ENCODE peak calls at places on chromosomes 6 and 20, in seven cellular contexts. One of them, this sample, is unnamed.

GRCh38 chr20:62936996-62937352 is 973 bp upstream of the GID8 start:
- DNase-seq in uterus: no peak
- DNase-seq in HEK293T: no peak
- DNase-seq in SW 1271: peak
- DNase-seq in effector CD4-positive, alpha-beta T cell: no peak
- DNase-seq in iPS-NIHi11: no peak
- DNase-seq in stimulated activated CD8-positive, alpha-beta memory T cell treated with anti-CD3 and anti-CD28 coated beads, Interleukin-2, amount 100 ng/mL, for 48 hours: no peak
- DNase-seq in this sample: no peak

GRCh38 chr6:1479601-1480236 is 90.3 kb downstream of the FOXF2 start:
- DNase-seq in uterus: no peak
- DNase-seq in HEK293T: no peak
- DNase-seq in SW 1271: no peak
- DNase-seq in effector CD4-positive, alpha-beta T cell: no peak
- DNase-seq in iPS-NIHi11: no peak
- DNase-seq in stimulated activated CD8-positive, alpha-beta memory T cell treated with anti-CD3 and anti-CD28 coated beads, Interleukin-2, amount 100 ng/mL, for 48 hours: no peak
- DNase-seq in this sample: no peak

GRCh38 chr6:69868252-69868804 is 2.0 kb downstream of the COL19A1 start:
- DNase-seq in uterus: no peak
- DNase-seq in HEK293T: no peak
- DNase-seq in SW 1271: no peak
- DNase-seq in effector CD4-positive, alpha-beta T cell: no peak
- DNase-seq in iPS-NIHi11: no peak
- DNase-seq in stimulated activated CD8-positive, alpha-beta memory T cell treated with anti-CD3 and anti-CD28 coated beads, Interleukin-2, amount 100 ng/mL, for 48 hours: no peak
- DNase-seq in this sample: no peak

GRCh38 chr6:38114976-38115632 is 295.6 kb downstream of the ZFAND3 start:
- DNase-seq in uterus: no peak
- DNase-seq in HEK293T: no peak
- DNase-seq in SW 1271: no peak
- DNase-seq in effector CD4-positive, alpha-beta T cell: no peak
- DNase-seq in iPS-NIHi11: no peak
- DNase-seq in stimulated activated CD8-positive, alpha-beta memory T cell treated with anti-CD3 and anti-CD28 coated beads, Interleukin-2, amount 100 ng/mL, for 48 hours: no peak
- DNase-seq in this sample: no peak

GRCh38 chr6:18350271-18350670 is 36.9 kb upstream of the RNF144B start:
- DNase-seq in uterus: no peak
- DNase-seq in HEK293T: no peak
- DNase-seq in SW 1271: no peak
- DNase-seq in effector CD4-positive, alpha-beta T cell: no peak
- DNase-seq in iPS-NIHi11: no peak
- DNase-seq in stimulated activated CD8-positive, alpha-beta memory T cell treated with anti-CD3 and anti-CD28 coated beads, Interleukin-2, amount 100 ng/mL, for 48 hours: no peak
- DNase-seq in this sample: no peak

GRCh38 chr6:57068066-57068465 is 21.6 kb downstream of the KIAA1586 start:
- DNase-seq in uterus: no peak
- DNase-seq in HEK293T: no peak
- DNase-seq in SW 1271: no peak
- DNase-seq in effector CD4-positive, alpha-beta T cell: no peak
- DNase-seq in iPS-NIHi11: no peak
- DNase-seq in stimulated activated CD8-positive, alpha-beta memory T cell treated with anti-CD3 and anti-CD28 coated beads, Interleukin-2, amount 100 ng/mL, for 48 hours: no peak
- DNase-seq in this sample: no peak

GRCh38 chr6:7237653-7238190 is 75.3 kb downstream of the SSR1 start:
- DNase-seq in uterus: no peak
- DNase-seq in HEK293T: no peak
- DNase-seq in SW 1271: no peak
- DNase-seq in effector CD4-positive, alpha-beta T cell: no peak
- DNase-seq in iPS-NIHi11: no peak
- DNase-seq in stimulated activated CD8-positive, alpha-beta memory T cell treated with anti-CD3 and anti-CD28 coated beads, Interleukin-2, amount 100 ng/mL, for 48 hours: no peak
- DNase-seq in this sample: no peak

GRCh38 chr6:33323623-33323948 is 6.0 kb upstream of the ZBTB22 start:
- DNase-seq in uterus: no peak
- DNase-seq in HEK293T: no peak
- DNase-seq in SW 1271: no peak
- DNase-seq in effector CD4-positive, alpha-beta T cell: no peak
- DNase-seq in iPS-NIHi11: no peak
- DNase-seq in stimulated activated CD8-positive, alpha-beta memory T cell treated with anti-CD3 and anti-CD28 coated beads, Interleukin-2, amount 100 ng/mL, for 48 hours: no peak
- DNase-seq in this sample: no peak

GRCh38 chr20:5073154-5074049 is 46.4 kb downstream of the PCNA start:
- DNase-seq in uterus: peak
- DNase-seq in HEK293T: no peak
- DNase-seq in SW 1271: peak
- DNase-seq in effector CD4-positive, alpha-beta T cell: no peak
- DNase-seq in iPS-NIHi11: peak
- DNase-seq in stimulated activated CD8-positive, alpha-beta memory T cell treated with anti-CD3 and anti-CD28 coated beads, Interleukin-2, amount 100 ng/mL, for 48 hours: no peak
- DNase-seq in this sample: no peak

GRCh38 chr6:166540631-166541331 is 45.7 kb downstream of the RAMACL start:
- DNase-seq in uterus: no peak
- DNase-seq in HEK293T: no peak
- DNase-seq in SW 1271: no peak
- DNase-seq in effector CD4-positive, alpha-beta T cell: peak
- DNase-seq in iPS-NIHi11: no peak
- DNase-seq in stimulated activated CD8-positive, alpha-beta memory T cell treated with anti-CD3 and anti-CD28 coated beads, Interleukin-2, amount 100 ng/mL, for 48 hours: peak
- DNase-seq in this sample: peak

GRCh38 chr6:3151705-3152104 is 5.6 kb downstream of the TUBB2A start:
- DNase-seq in uterus: no peak
- DNase-seq in HEK293T: no peak
- DNase-seq in SW 1271: no peak
- DNase-seq in effector CD4-positive, alpha-beta T cell: no peak
- DNase-seq in iPS-NIHi11: no peak
- DNase-seq in stimulated activated CD8-positive, alpha-beta memory T cell treated with anti-CD3 and anti-CD28 coated beads, Interleukin-2, amount 100 ng/mL, for 48 hours: no peak
- DNase-seq in this sample: no peak

GRCh38 chr6:114007451-114007953 is 36.6 kb upstream of the HDAC2 start:
- DNase-seq in uterus: no peak
- DNase-seq in HEK293T: no peak
- DNase-seq in SW 1271: no peak
- DNase-seq in effector CD4-positive, alpha-beta T cell: no peak
- DNase-seq in iPS-NIHi11: no peak
- DNase-seq in stimulated activated CD8-positive, alpha-beta memory T cell treated with anti-CD3 and anti-CD28 coated beads, Interleukin-2, amount 100 ng/mL, for 48 hours: no peak
- DNase-seq in this sample: no peak

GRCh38 chr6:157244780-157245179 is 78.5 kb downstream of the TMEM242 start:
- DNase-seq in uterus: no peak
- DNase-seq in HEK293T: no peak
- DNase-seq in SW 1271: no peak
- DNase-seq in effector CD4-positive, alpha-beta T cell: no peak
- DNase-seq in iPS-NIHi11: no peak
- DNase-seq in stimulated activated CD8-positive, alpha-beta memory T cell treated with anti-CD3 and anti-CD28 coated beads, Interleukin-2, amount 100 ng/mL, for 48 hours: no peak
- DNase-seq in this sample: no peak

GRCh38 chr20:47699804-47700203 is 85.5 kb downstream of the SULF2 start:
- DNase-seq in uterus: no peak
- DNase-seq in HEK293T: no peak
- DNase-seq in SW 1271: no peak
- DNase-seq in effector CD4-positive, alpha-beta T cell: no peak
- DNase-seq in iPS-NIHi11: no peak
- DNase-seq in stimulated activated CD8-positive, alpha-beta memory T cell treated with anti-CD3 and anti-CD28 coated beads, Interleukin-2, amount 100 ng/mL, for 48 hours: no peak
- DNase-seq in this sample: no peak

GRCh38 chr6:139452176-139452876 is 77.9 kb upstream of the CITED2 start:
- DNase-seq in uterus: no peak
- DNase-seq in HEK293T: no peak
- DNase-seq in SW 1271: no peak
- DNase-seq in effector CD4-positive, alpha-beta T cell: no peak
- DNase-seq in iPS-NIHi11: no peak
- DNase-seq in stimulated activated CD8-positive, alpha-beta memory T cell treated with anti-CD3 and anti-CD28 coated beads, Interleukin-2, amount 100 ng/mL, for 48 hours: no peak
- DNase-seq in this sample: no peak

GRCh38 chr20:35226126-35226774 is at the start of gene MMP24:
- DNase-seq in uterus: no peak
- DNase-seq in HEK293T: no peak
- DNase-seq in SW 1271: no peak
- DNase-seq in effector CD4-positive, alpha-beta T cell: no peak
- DNase-seq in iPS-NIHi11: peak
- DNase-seq in stimulated activated CD8-positive, alpha-beta memory T cell treated with anti-CD3 and anti-CD28 coated beads, Interleukin-2, amount 100 ng/mL, for 48 hours: no peak
- DNase-seq in this sample: no peak

GRCh38 chr6:53673138-53673801 is 7.7 kb upstream of the KLHL31 start:
- DNase-seq in uterus: no peak
- DNase-seq in HEK293T: no peak
- DNase-seq in SW 1271: peak
- DNase-seq in effector CD4-positive, alpha-beta T cell: no peak
- DNase-seq in iPS-NIHi11: no peak
- DNase-seq in stimulated activated CD8-positive, alpha-beta memory T cell treated with anti-CD3 and anti-CD28 coated beads, Interleukin-2, amount 100 ng/mL, for 48 hours: no peak
- DNase-seq in this sample: no peak

GRCh38 chr6:113644861-113645575 is 212.1 kb upstream of the MARCKS start:
- DNase-seq in uterus: no peak
- DNase-seq in HEK293T: no peak
- DNase-seq in SW 1271: no peak
- DNase-seq in effector CD4-positive, alpha-beta T cell: no peak
- DNase-seq in iPS-NIHi11: no peak
- DNase-seq in stimulated activated CD8-positive, alpha-beta memory T cell treated with anti-CD3 and anti-CD28 coated beads, Interleukin-2, amount 100 ng/mL, for 48 hours: no peak
- DNase-seq in this sample: no peak

GRCh38 chr6:158707120-158707519 is 57.3 kb downstream of the SYTL3 start:
- DNase-seq in uterus: no peak
- DNase-seq in HEK293T: no peak
- DNase-seq in SW 1271: peak
- DNase-seq in effector CD4-positive, alpha-beta T cell: no peak
- DNase-seq in iPS-NIHi11: peak
- DNase-seq in stimulated activated CD8-positive, alpha-beta memory T cell treated with anti-CD3 and anti-CD28 coated beads, Interleukin-2, amount 100 ng/mL, for 48 hours: no peak
- DNase-seq in this sample: no peak

GRCh38 chr6:52325695-52326471 is 36.1 kb upstream of the PAQR8 start:
- DNase-seq in uterus: no peak
- DNase-seq in HEK293T: no peak
- DNase-seq in SW 1271: no peak
- DNase-seq in effector CD4-positive, alpha-beta T cell: no peak
- DNase-seq in iPS-NIHi11: peak
- DNase-seq in stimulated activated CD8-positive, alpha-beta memory T cell treated with anti-CD3 and anti-CD28 coated beads, Interleukin-2, amount 100 ng/mL, for 48 hours: no peak
- DNase-seq in this sample: no peak

GRCh38 chr20:46810442-46811327 is 84.0 kb upstream of the EYA2 start:
- DNase-seq in uterus: no peak
- DNase-seq in HEK293T: no peak
- DNase-seq in SW 1271: no peak
- DNase-seq in effector CD4-positive, alpha-beta T cell: no peak
- DNase-seq in iPS-NIHi11: no peak
- DNase-seq in stimulated activated CD8-positive, alpha-beta memory T cell treated with anti-CD3 and anti-CD28 coated beads, Interleukin-2, amount 100 ng/mL, for 48 hours: no peak
- DNase-seq in this sample: no peak

GRCh38 chr20:39108746-39109145 is 146.6 kb downstream of the DHX35 start:
- DNase-seq in uterus: no peak
- DNase-seq in HEK293T: no peak
- DNase-seq in SW 1271: peak
- DNase-seq in effector CD4-positive, alpha-beta T cell: no peak
- DNase-seq in iPS-NIHi11: no peak
- DNase-seq in stimulated activated CD8-positive, alpha-beta memory T cell treated with anti-CD3 and anti-CD28 coated beads, Interleukin-2, amount 100 ng/mL, for 48 hours: no peak
- DNase-seq in this sample: no peak

GRCh38 chr6:6588064-6588923 is at the start of gene LY86:
- DNase-seq in uterus: peak
- DNase-seq in HEK293T: no peak
- DNase-seq in SW 1271: no peak
- DNase-seq in effector CD4-positive, alpha-beta T cell: no peak
- DNase-seq in iPS-NIHi11: no peak
- DNase-seq in stimulated activated CD8-positive, alpha-beta memory T cell treated with anti-CD3 and anti-CD28 coated beads, Interleukin-2, amount 100 ng/mL, for 48 hours: no peak
- DNase-seq in this sample: peak

GRCh38 chr20:9909167-9909566 is 70.3 kb upstream of the PAK5 start:
- DNase-seq in uterus: no peak
- DNase-seq in HEK293T: no peak
- DNase-seq in SW 1271: no peak
- DNase-seq in effector CD4-positive, alpha-beta T cell: no peak
- DNase-seq in iPS-NIHi11: no peak
- DNase-seq in stimulated activated CD8-positive, alpha-beta memory T cell treated with anti-CD3 and anti-CD28 coated beads, Interleukin-2, amount 100 ng/mL, for 48 hours: no peak
- DNase-seq in this sample: no peak

GRCh38 chr6:162900503-162900902 is 172.7 kb downstream of the PACRG start:
- DNase-seq in uterus: no peak
- DNase-seq in HEK293T: no peak
- DNase-seq in SW 1271: no peak
- DNase-seq in effector CD4-positive, alpha-beta T cell: no peak
- DNase-seq in iPS-NIHi11: no peak
- DNase-seq in stimulated activated CD8-positive, alpha-beta memory T cell treated with anti-CD3 and anti-CD28 coated beads, Interleukin-2, amount 100 ng/mL, for 48 hours: no peak
- DNase-seq in this sample: no peak

GRCh38 chr20:39216195-39216594 is 254.1 kb downstream of the DHX35 start:
- DNase-seq in uterus: no peak
- DNase-seq in HEK293T: no peak
- DNase-seq in SW 1271: no peak
- DNase-seq in effector CD4-positive, alpha-beta T cell: no peak
- DNase-seq in iPS-NIHi11: no peak
- DNase-seq in stimulated activated CD8-positive, alpha-beta memory T cell treated with anti-CD3 and anti-CD28 coated beads, Interleukin-2, amount 100 ng/mL, for 48 hours: no peak
- DNase-seq in this sample: no peak

GRCh38 chr6:121105461-121105860 is 228.8 kb downstream of the TBC1D32 start:
- DNase-seq in uterus: no peak
- DNase-seq in HEK293T: no peak
- DNase-seq in SW 1271: no peak
- DNase-seq in effector CD4-positive, alpha-beta T cell: no peak
- DNase-seq in iPS-NIHi11: peak
- DNase-seq in stimulated activated CD8-positive, alpha-beta memory T cell treated with anti-CD3 and anti-CD28 coated beads, Interleukin-2, amount 100 ng/mL, for 48 hours: no peak
- DNase-seq in this sample: no peak

GRCh38 chr6:11414564-11414963 is 123.0 kb upstream of the TMEM170B start:
- DNase-seq in uterus: no peak
- DNase-seq in HEK293T: no peak
- DNase-seq in SW 1271: peak
- DNase-seq in effector CD4-positive, alpha-beta T cell: peak
- DNase-seq in iPS-NIHi11: no peak
- DNase-seq in stimulated activated CD8-positive, alpha-beta memory T cell treated with anti-CD3 and anti-CD28 coated beads, Interleukin-2, amount 100 ng/mL, for 48 hours: no peak
- DNase-seq in this sample: no peak

This sample was measured in GM18507.